ENCODE peak calls at places on chromosomes 2 and 18, in ten cellular contexts. One of them, this sample, is unnamed.

GRCh38 chr2:16700566-16701259 is 35.1 kb upstream of the CYRIA start:
- DNase-seq in spleen: no peak
- DNase-seq in psoas muscle: no peak
- DNase-seq in tibial nerve: no peak
- DNase-seq in cardiac fibroblast: no peak
- DNase-seq in NB4: peak
- DNase-seq in ascending aorta: no peak
- DNase-seq in thyroid gland: no peak
- DNase-seq in foreskin fibroblast: no peak
- DNase-seq in AG04449: no peak
- DNase-seq in this sample: no peak

GRCh38 chr2:197576631-197577030 is 60.8 kb downstream of the MOB4 start:
- DNase-seq in NB4: no peak
- DNase-seq in ascending aorta: no peak
- DNase-seq in cardiac fibroblast: peak
- DNase-seq in spleen: no peak
- DNase-seq in tibial nerve: peak
- DNase-seq in foreskin fibroblast: peak
- DNase-seq in thyroid gland: no peak
- DNase-seq in AG04449: peak
- DNase-seq in psoas muscle: no peak
- DNase-seq in this sample: peak

GRCh38 chr2:166372046-166372445 is 3.7 kb downstream of the SCN9A start:
- DNase-seq in AG04449: no peak
- DNase-seq in tibial nerve: no peak
- DNase-seq in psoas muscle: no peak
- DNase-seq in spleen: no peak
- DNase-seq in NB4: no peak
- DNase-seq in ascending aorta: no peak
- DNase-seq in foreskin fibroblast: no peak
- DNase-seq in cardiac fibroblast: peak
- DNase-seq in thyroid gland: no peak
- DNase-seq in this sample: peak

GRCh38 chr18:28175930-28176673 is 828 bp downstream of the CDH2 start:
- DNase-seq in AG04449: no peak
- DNase-seq in tibial nerve: no peak
- DNase-seq in spleen: no peak
- DNase-seq in thyroid gland: peak
- DNase-seq in foreskin fibroblast: no peak
- DNase-seq in NB4: no peak
- DNase-seq in ascending aorta: no peak
- DNase-seq in psoas muscle: no peak
- DNase-seq in cardiac fibroblast: peak
- DNase-seq in this sample: peak

GRCh38 chr2:25401307-25402021 is 59.7 kb upstream of the DNMT3A start:
- DNase-seq in spleen: no peak
- DNase-seq in tibial nerve: no peak
- DNase-seq in NB4: no peak
- DNase-seq in foreskin fibroblast: no peak
- DNase-seq in AG04449: no peak
- DNase-seq in thyroid gland: no peak
- DNase-seq in cardiac fibroblast: no peak
- DNase-seq in ascending aorta: no peak
- DNase-seq in psoas muscle: no peak
- DNase-seq in this sample: no peak

GRCh38 chr2:110852541-110853263 is 120.3 kb downstream of the ACOXL start:
- DNase-seq in NB4: no peak
- DNase-seq in cardiac fibroblast: no peak
- DNase-seq in AG04449: no peak
- DNase-seq in ascending aorta: no peak
- DNase-seq in tibial nerve: no peak
- DNase-seq in foreskin fibroblast: no peak
- DNase-seq in thyroid gland: no peak
- DNase-seq in psoas muscle: no peak
- DNase-seq in spleen: no peak
- DNase-seq in this sample: no peak

GRCh38 chr2:85398426-85399182 is 11.6 kb downstream of the CAPG start:
- DNase-seq in ascending aorta: no peak
- DNase-seq in foreskin fibroblast: no peak
- DNase-seq in AG04449: no peak
- DNase-seq in spleen: peak
- DNase-seq in tibial nerve: no peak
- DNase-seq in cardiac fibroblast: no peak
- DNase-seq in thyroid gland: no peak
- DNase-seq in NB4: no peak
- DNase-seq in psoas muscle: no peak
- DNase-seq in this sample: no peak

GRCh38 chr2:237714690-237715458 is 83.7 kb upstream of the RBM44 start:
- DNase-seq in thyroid gland: peak
- DNase-seq in ascending aorta: no peak
- DNase-seq in spleen: no peak
- DNase-seq in AG04449: no peak
- DNase-seq in psoas muscle: peak
- DNase-seq in NB4: no peak
- DNase-seq in cardiac fibroblast: peak
- DNase-seq in foreskin fibroblast: no peak
- DNase-seq in tibial nerve: no peak
- DNase-seq in this sample: peak

GRCh38 chr2:172296267-172297046 is 130.9 kb upstream of the ITGA6 start:
- DNase-seq in tibial nerve: no peak
- DNase-seq in ascending aorta: no peak
- DNase-seq in cardiac fibroblast: no peak
- DNase-seq in foreskin fibroblast: no peak
- DNase-seq in AG04449: no peak
- DNase-seq in spleen: no peak
- DNase-seq in psoas muscle: no peak
- DNase-seq in NB4: no peak
- DNase-seq in thyroid gland: peak
- DNase-seq in this sample: no peak
- H3K4me3 ChIP-seq in tibial nerve: no peak
- H3K4me3 ChIP-seq in ascending aorta: no peak
- H3K4me3 ChIP-seq in cardiac fibroblast: no peak
- H3K4me3 ChIP-seq in foreskin fibroblast: no peak
- H3K4me3 ChIP-seq in AG04449: no peak
- H3K4me3 ChIP-seq in spleen: no peak
- H3K4me3 ChIP-seq in psoas muscle: no peak
- H3K4me3 ChIP-seq in NB4: no peak
- H3K4me3 ChIP-seq in thyroid gland: no peak
- H3K4me3 ChIP-seq in this sample: no peak

DNA sequence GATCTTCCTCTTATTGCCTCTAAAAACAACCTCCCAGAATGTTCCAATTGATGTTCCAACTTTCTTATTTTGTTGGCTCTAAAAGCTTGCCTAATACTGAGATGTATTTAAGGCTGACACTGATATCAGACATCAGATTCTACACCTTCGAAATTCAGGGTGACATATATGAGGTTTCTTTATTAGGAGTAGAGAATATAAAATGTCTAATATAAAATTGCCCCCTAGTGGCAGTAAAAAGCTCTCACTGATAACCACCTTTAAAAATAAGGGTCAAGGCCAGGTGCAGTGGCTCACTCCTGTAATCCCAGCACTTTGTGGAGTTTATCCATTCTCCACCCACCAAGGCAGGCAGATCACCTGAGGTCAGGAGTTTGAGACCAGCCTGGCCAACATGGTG is 789.7 kb upstream of the SLC39A10 start:
- DNase-seq in AG04449: no peak
- DNase-seq in psoas muscle: no peak
- DNase-seq in spleen: no peak
- DNase-seq in ascending aorta: no peak
- DNase-seq in foreskin fibroblast: no peak
- DNase-seq in tibial nerve: no peak
- DNase-seq in NB4: peak
- DNase-seq in thyroid gland: no peak
- DNase-seq in cardiac fibroblast: peak
- DNase-seq in this sample: peak
- TF ChIP-seq CTCF in AG04449: no peak
- TF ChIP-seq CTCF in psoas muscle: no peak
- TF ChIP-seq CTCF in spleen: no peak
- TF ChIP-seq CTCF in ascending aorta: no peak
- TF ChIP-seq CTCF in foreskin fibroblast: peak
- TF ChIP-seq CTCF in tibial nerve: peak
- TF ChIP-seq CTCF in NB4: peak
- TF ChIP-seq CTCF in thyroid gland: no peak
- TF ChIP-seq CTCF in cardiac fibroblast: peak
- TF ChIP-seq CTCF in this sample: peak

GRCh38 chr2:46421361-46421760 is 58.0 kb upstream of the TMEM247 start:
- DNase-seq in NB4: no peak
- DNase-seq in psoas muscle: no peak
- DNase-seq in spleen: no peak
- DNase-seq in ascending aorta: no peak
- DNase-seq in thyroid gland: no peak
- DNase-seq in foreskin fibroblast: no peak
- DNase-seq in AG04449: no peak
- DNase-seq in cardiac fibroblast: no peak
- DNase-seq in tibial nerve: no peak
- DNase-seq in this sample: no peak

GRCh38 chr2:46422717-46423394 is 56.5 kb upstream of the TMEM247 start:
- DNase-seq in spleen: no peak
- DNase-seq in psoas muscle: no peak
- DNase-seq in cardiac fibroblast: no peak
- DNase-seq in tibial nerve: no peak
- DNase-seq in ascending aorta: no peak
- DNase-seq in AG04449: no peak
- DNase-seq in foreskin fibroblast: no peak
- DNase-seq in NB4: no peak
- DNase-seq in thyroid gland: no peak
- DNase-seq in this sample: no peak

GRCh38 chr2:46416739-46417403 is 62.5 kb upstream of the TMEM247 start:
- DNase-seq in thyroid gland: no peak
- DNase-seq in foreskin fibroblast: peak
- DNase-seq in AG04449: no peak
- DNase-seq in cardiac fibroblast: peak
- DNase-seq in spleen: no peak
- DNase-seq in ascending aorta: no peak
- DNase-seq in psoas muscle: no peak
- DNase-seq in tibial nerve: no peak
- DNase-seq in NB4: no peak
- DNase-seq in this sample: no peak

GRCh38 chr2:46424937-46425336 is 54.4 kb upstream of the TMEM247 start:
- DNase-seq in ascending aorta: no peak
- DNase-seq in NB4: no peak
- DNase-seq in cardiac fibroblast: no peak
- DNase-seq in thyroid gland: no peak
- DNase-seq in tibial nerve: no peak
- DNase-seq in spleen: no peak
- DNase-seq in foreskin fibroblast: no peak
- DNase-seq in AG04449: no peak
- DNase-seq in psoas muscle: no peak
- DNase-seq in this sample: no peak

DNA sequence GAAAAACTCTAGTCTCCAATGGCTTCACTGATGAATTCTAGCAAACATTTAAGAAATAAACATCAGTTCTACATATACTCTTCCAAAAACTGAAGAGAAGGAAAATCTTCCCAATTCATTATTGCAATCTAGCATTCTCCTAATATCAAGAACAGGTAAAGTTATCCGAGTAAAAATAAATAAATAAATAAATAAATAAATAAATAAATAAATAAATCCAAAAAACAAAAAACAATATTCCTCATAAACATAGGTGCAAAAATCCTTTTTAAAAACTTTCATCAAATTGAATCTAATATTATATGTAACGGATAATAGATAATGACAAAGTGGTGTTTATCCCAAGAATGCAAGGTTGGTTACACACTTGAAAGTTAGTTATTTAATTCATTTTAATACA is 58.4 kb upstream of the TMEM247 start:
- DNase-seq in spleen: no peak
- DNase-seq in thyroid gland: no peak
- DNase-seq in cardiac fibroblast: no peak
- DNase-seq in psoas muscle: no peak
- DNase-seq in NB4: no peak
- DNase-seq in foreskin fibroblast: no peak
- DNase-seq in AG04449: no peak
- DNase-seq in ascending aorta: no peak
- DNase-seq in tibial nerve: no peak
- DNase-seq in this sample: no peak
- H3K4me3 ChIP-seq in spleen: no peak
- H3K4me3 ChIP-seq in thyroid gland: no peak
- H3K4me3 ChIP-seq in cardiac fibroblast: no peak
- H3K4me3 ChIP-seq in psoas muscle: no peak
- H3K4me3 ChIP-seq in NB4: no peak
- H3K4me3 ChIP-seq in foreskin fibroblast: no peak
- H3K4me3 ChIP-seq in AG04449: no peak
- H3K4me3 ChIP-seq in ascending aorta: no peak
- H3K4me3 ChIP-seq in tibial nerve: no peak
- H3K4me3 ChIP-seq in this sample: no peak

GRCh38 chr2:221572821-221573429 is 821 bp upstream of the EPHA4 start:
- DNase-seq in spleen: no peak
- DNase-seq in cardiac fibroblast: peak
- DNase-seq in foreskin fibroblast: peak
- DNase-seq in psoas muscle: peak
- DNase-seq in thyroid gland: peak
- DNase-seq in AG04449: no peak
- DNase-seq in NB4: no peak
- DNase-seq in ascending aorta: no peak
- DNase-seq in tibial nerve: peak
- DNase-seq in this sample: peak

GRCh38 chr2:221573430-221574230 is 1.5 kb upstream of the EPHA4 start:
- DNase-seq in NB4: peak
- DNase-seq in tibial nerve: peak
- DNase-seq in AG04449: no peak
- DNase-seq in foreskin fibroblast: peak
- DNase-seq in cardiac fibroblast: peak
- DNase-seq in spleen: peak
- DNase-seq in thyroid gland: peak
- DNase-seq in ascending aorta: no peak
- DNase-seq in psoas muscle: peak
- DNase-seq in this sample: peak

GRCh38 chr2:221571391-221572179 is 519 bp downstream of the EPHA4 start:
- DNase-seq in ascending aorta: no peak
- DNase-seq in tibial nerve: peak
- DNase-seq in thyroid gland: peak
- DNase-seq in AG04449: no peak
- DNase-seq in NB4: no peak
- DNase-seq in foreskin fibroblast: peak
- DNase-seq in spleen: peak
- DNase-seq in psoas muscle: peak
- DNase-seq in cardiac fibroblast: peak
- DNase-seq in this sample: peak

GRCh38 chr2:221571108-221571390 is 1.1 kb downstream of the EPHA4 start:
- DNase-seq in AG04449: no peak
- DNase-seq in psoas muscle: no peak
- DNase-seq in foreskin fibroblast: no peak
- DNase-seq in cardiac fibroblast: no peak
- DNase-seq in ascending aorta: no peak
- DNase-seq in spleen: peak
- DNase-seq in NB4: no peak
- DNase-seq in thyroid gland: peak
- DNase-seq in tibial nerve: no peak
- DNase-seq in this sample: no peak

DNA sequence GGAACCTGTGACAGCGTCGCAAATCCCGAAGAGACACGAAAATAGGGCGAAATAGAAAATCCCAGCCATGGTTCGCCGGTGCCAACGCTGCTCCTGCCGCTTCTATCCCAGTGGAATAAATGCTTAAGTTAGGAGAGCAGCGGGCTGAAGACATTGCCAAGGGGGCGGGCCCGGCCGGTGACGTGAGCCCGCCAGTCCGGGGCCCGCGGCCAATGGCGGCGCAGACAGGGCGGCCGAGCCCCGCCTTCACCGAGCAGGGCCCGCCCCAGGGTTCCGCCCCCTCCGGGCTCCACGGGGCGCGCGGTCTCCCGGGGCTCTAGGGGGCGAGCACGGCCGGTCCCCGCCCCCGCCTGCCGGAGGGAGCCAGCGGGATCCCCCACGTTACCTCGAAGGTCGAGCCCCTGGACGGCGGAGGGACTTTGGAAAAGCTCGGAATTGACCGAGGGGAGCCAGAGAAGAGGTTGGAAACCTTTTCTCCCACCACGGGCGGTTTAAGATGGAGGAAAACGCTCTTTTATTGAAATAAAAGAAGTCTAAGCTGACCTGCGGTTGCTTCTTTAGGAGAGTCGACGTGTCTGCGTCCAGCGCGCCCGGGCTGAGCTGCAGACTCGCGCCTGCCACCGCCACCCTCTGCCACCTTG is at the start of gene EPHA4:
- DNase-seq in spleen: peak
- DNase-seq in ascending aorta: peak
- DNase-seq in thyroid gland: peak
- DNase-seq in AG04449: no peak
- DNase-seq in foreskin fibroblast: peak
- DNase-seq in tibial nerve: peak
- DNase-seq in psoas muscle: peak
- DNase-seq in cardiac fibroblast: peak
- DNase-seq in NB4: no peak
- DNase-seq in this sample: peak
- TF ChIP-seq CTCF in spleen: no peak
- TF ChIP-seq CTCF in ascending aorta: peak
- TF ChIP-seq CTCF in thyroid gland: no peak
- TF ChIP-seq CTCF in AG04449: peak
- TF ChIP-seq CTCF in foreskin fibroblast: peak
- TF ChIP-seq CTCF in tibial nerve: peak
- TF ChIP-seq CTCF in psoas muscle: peak
- TF ChIP-seq CTCF in cardiac fibroblast: no peak
- TF ChIP-seq CTCF in NB4: no peak
- TF ChIP-seq CTCF in this sample: no peak